ENCODE peak calls at places on chromosome 10, in seven cellular contexts. One of them, this sample, is unnamed.

GRCh38 chr10:131198843-131199242 is 112.7 kb downstream of the TCERG1L start:
- DNase-seq in GM23338: no peak
- DNase-seq in MM.1S: no peak
- DNase-seq in neural progenitor cell: no peak
- DNase-seq in PC-3: no peak
- DNase-seq in hepatocyte: no peak
- DNase-seq in GM23248: no peak
- DNase-seq in this sample: no peak

GRCh38 chr10:124560377-124560776 is 98.8 kb downstream of the LHPP start:
- DNase-seq in PC-3: no peak
- DNase-seq in MM.1S: no peak
- DNase-seq in neural progenitor cell: no peak
- DNase-seq in hepatocyte: peak
- DNase-seq in GM23338: no peak
- DNase-seq in GM23248: peak
- DNase-seq in this sample: no peak

GRCh38 chr10:96422525-96422924 is 63.7 kb upstream of the OPALIN start:
- DNase-seq in neural progenitor cell: no peak
- DNase-seq in PC-3: no peak
- DNase-seq in MM.1S: no peak
- DNase-seq in GM23338: no peak
- DNase-seq in GM23248: no peak
- DNase-seq in hepatocyte: no peak
- DNase-seq in this sample: no peak

GRCh38 chr10:96832721-96833219 is 672 bp downstream of the LCOR start:
- DNase-seq in neural progenitor cell: no peak
- DNase-seq in hepatocyte: peak
- DNase-seq in GM23338: peak
- DNase-seq in PC-3: peak
- DNase-seq in GM23248: peak
- DNase-seq in MM.1S: peak
- DNase-seq in this sample: peak

GRCh38 chr10:3961082-3961481 is 176.1 kb upstream of the KLF6 start:
- DNase-seq in PC-3: no peak
- DNase-seq in MM.1S: no peak
- DNase-seq in neural progenitor cell: no peak
- DNase-seq in GM23248: no peak
- DNase-seq in GM23338: peak
- DNase-seq in hepatocyte: no peak
- DNase-seq in this sample: no peak

GRCh38 chr10:52172581-52172980 is 141.5 kb upstream of the DKK1 start:
- DNase-seq in MM.1S: no peak
- DNase-seq in hepatocyte: peak
- DNase-seq in GM23338: peak
- DNase-seq in GM23248: peak
- DNase-seq in PC-3: peak
- DNase-seq in neural progenitor cell: peak
- DNase-seq in this sample: no peak

GRCh38 chr10:71623098-71623985 is 96.2 kb downstream of the C10orf105 start:
- DNase-seq in hepatocyte: peak
- DNase-seq in PC-3: peak
- DNase-seq in GM23248: peak
- DNase-seq in neural progenitor cell: peak
- DNase-seq in MM.1S: no peak
- DNase-seq in GM23338: peak
- DNase-seq in this sample: no peak

GRCh38 chr10:46514431-46514861 is 42.0 kb downstream of the GPRIN2 start:
- DNase-seq in MM.1S: no peak
- DNase-seq in neural progenitor cell: no peak
- DNase-seq in PC-3: no peak
- DNase-seq in GM23248: no peak
- DNase-seq in GM23338: no peak
- DNase-seq in hepatocyte: no peak
- DNase-seq in this sample: no peak

GRCh38 chr10:44587488-44588140 is 202.7 kb upstream of the CXCL12 start:
- DNase-seq in GM23338: no peak
- DNase-seq in PC-3: no peak
- DNase-seq in GM23248: no peak
- DNase-seq in neural progenitor cell: no peak
- DNase-seq in hepatocyte: no peak
- DNase-seq in MM.1S: no peak
- DNase-seq in this sample: no peak

GRCh38 chr10:128998101-128998500 is 468.9 kb upstream of the MGMT start:
- DNase-seq in GM23248: no peak
- DNase-seq in PC-3: no peak
- DNase-seq in GM23338: no peak
- DNase-seq in neural progenitor cell: no peak
- DNase-seq in MM.1S: no peak
- DNase-seq in hepatocyte: peak
- DNase-seq in this sample: no peak

GRCh38 chr10:112953075-112953501 is 3.0 kb downstream of the TCF7L2 start:
- DNase-seq in PC-3: no peak
- DNase-seq in MM.1S: no peak
- DNase-seq in neural progenitor cell: peak
- DNase-seq in GM23338: peak
- DNase-seq in hepatocyte: peak
- DNase-seq in GM23248: peak
- DNase-seq in this sample: no peak

GRCh38 chr10:75418287-75418686 is 13.1 kb upstream of the LRMDA start:
- DNase-seq in MM.1S: no peak
- DNase-seq in hepatocyte: no peak
- DNase-seq in PC-3: no peak
- DNase-seq in GM23338: no peak
- DNase-seq in neural progenitor cell: no peak
- DNase-seq in GM23248: no peak
- DNase-seq in this sample: no peak

GRCh38 chr10:80416401-80417098 is 8.2 kb downstream of the PRXL2A start:
- DNase-seq in neural progenitor cell: peak
- DNase-seq in hepatocyte: peak
- DNase-seq in MM.1S: no peak
- DNase-seq in GM23248: no peak
- DNase-seq in GM23338: no peak
- DNase-seq in PC-3: no peak
- DNase-seq in this sample: no peak

GRCh38 chr10:15137636-15138035 is 30.9 kb downstream of the NMT2 start:
- DNase-seq in neural progenitor cell: no peak
- DNase-seq in GM23248: peak
- DNase-seq in MM.1S: no peak
- DNase-seq in hepatocyte: no peak
- DNase-seq in PC-3: no peak
- DNase-seq in GM23338: no peak
- DNase-seq in this sample: no peak

GRCh38 chr10:43297534-43297933 is 30.7 kb upstream of the RASGEF1A start:
- DNase-seq in neural progenitor cell: no peak
- DNase-seq in PC-3: no peak
- DNase-seq in MM.1S: no peak
- DNase-seq in hepatocyte: no peak
- DNase-seq in GM23248: no peak
- DNase-seq in GM23338: no peak
- DNase-seq in this sample: no peak

GRCh38 chr10:3091346-3091787 is 24.0 kb downstream of the PFKP start:
- DNase-seq in hepatocyte: peak
- DNase-seq in PC-3: peak
- DNase-seq in neural progenitor cell: no peak
- DNase-seq in GM23248: peak
- DNase-seq in GM23338: no peak
- DNase-seq in MM.1S: no peak
- DNase-seq in this sample: peak

GRCh38 chr10:119191881-119192280 is 13.3 kb upstream of the PRDX3 start:
- DNase-seq in GM23338: no peak
- DNase-seq in GM23248: no peak
- DNase-seq in MM.1S: no peak
- DNase-seq in hepatocyte: no peak
- DNase-seq in neural progenitor cell: no peak
- DNase-seq in PC-3: peak
- DNase-seq in this sample: peak

DNA sequence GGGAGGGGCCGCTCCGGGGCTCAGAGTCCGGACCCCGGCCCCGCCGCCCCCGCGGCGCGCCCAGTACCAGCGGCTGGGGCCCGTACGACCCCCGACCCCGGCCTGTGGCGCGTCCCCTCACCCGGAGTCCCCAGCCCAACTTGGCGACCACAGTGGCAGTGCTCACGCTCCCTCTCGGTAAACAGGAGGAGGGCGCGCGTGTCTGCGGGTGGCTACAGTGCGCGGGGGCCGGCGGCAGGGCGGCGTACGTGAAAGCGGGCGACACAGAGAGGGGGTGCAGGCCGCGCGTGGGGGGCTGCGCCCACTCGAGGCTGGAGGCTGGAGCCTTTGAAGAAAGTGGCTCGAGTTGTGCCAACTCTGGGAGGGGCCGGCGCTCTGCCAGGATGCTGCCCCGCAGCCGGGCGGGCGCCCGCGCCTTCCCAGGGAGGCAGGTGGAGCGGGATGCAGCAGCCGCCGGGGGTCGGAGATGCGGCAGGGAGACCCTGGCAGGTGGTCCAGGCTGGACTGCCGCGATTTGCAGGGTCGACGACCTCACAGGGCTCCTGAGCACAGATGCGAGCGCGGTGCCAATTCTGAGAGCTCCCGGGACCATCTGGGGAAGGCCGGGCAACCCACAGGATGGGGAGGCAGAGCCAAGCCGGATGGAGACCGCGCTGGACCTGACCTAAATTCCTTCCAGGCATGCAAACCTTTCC is 655 bp downstream of the PTPRE start:
- DNase-seq in MM.1S: no peak
- DNase-seq in neural progenitor cell: no peak
- DNase-seq in GM23248: peak
- DNase-seq in PC-3: peak
- DNase-seq in GM23338: peak
- DNase-seq in hepatocyte: peak
- DNase-seq in this sample: no peak
- TF ChIP-seq EZH2 in MM.1S: no peak
- TF ChIP-seq EZH2 in neural progenitor cell: peak
- TF ChIP-seq EZH2 in GM23248: no peak
- TF ChIP-seq EZH2 in PC-3: no peak
- TF ChIP-seq EZH2 in GM23338: no peak
- TF ChIP-seq EZH2 in hepatocyte: no peak
- TF ChIP-seq EZH2 in this sample: no peak

GRCh38 chr10:29881336-29881751 is 178.0 kb downstream of the JCAD start:
- DNase-seq in hepatocyte: no peak
- DNase-seq in MM.1S: no peak
- DNase-seq in PC-3: no peak
- DNase-seq in neural progenitor cell: no peak
- DNase-seq in GM23338: no peak
- DNase-seq in GM23248: no peak
- DNase-seq in this sample: no peak

GRCh38 chr10:29883231-29883630 is 176.2 kb downstream of the JCAD start:
- DNase-seq in GM23338: no peak
- DNase-seq in GM23248: no peak
- DNase-seq in hepatocyte: no peak
- DNase-seq in MM.1S: no peak
- DNase-seq in neural progenitor cell: no peak
- DNase-seq in PC-3: no peak
- DNase-seq in this sample: no peak

GRCh38 chr10:29882766-29883165 is 176.6 kb downstream of the JCAD start:
- DNase-seq in GM23248: no peak
- DNase-seq in hepatocyte: no peak
- DNase-seq in MM.1S: no peak
- DNase-seq in neural progenitor cell: no peak
- DNase-seq in PC-3: no peak
- DNase-seq in GM23338: no peak
- DNase-seq in this sample: no peak

GRCh38 chr10:29881811-29882210 is 177.6 kb downstream of the JCAD start:
- DNase-seq in GM23338: no peak
- DNase-seq in GM23248: no peak
- DNase-seq in hepatocyte: no peak
- DNase-seq in neural progenitor cell: no peak
- DNase-seq in PC-3: no peak
- DNase-seq in MM.1S: no peak
- DNase-seq in this sample: no peak

DNA sequence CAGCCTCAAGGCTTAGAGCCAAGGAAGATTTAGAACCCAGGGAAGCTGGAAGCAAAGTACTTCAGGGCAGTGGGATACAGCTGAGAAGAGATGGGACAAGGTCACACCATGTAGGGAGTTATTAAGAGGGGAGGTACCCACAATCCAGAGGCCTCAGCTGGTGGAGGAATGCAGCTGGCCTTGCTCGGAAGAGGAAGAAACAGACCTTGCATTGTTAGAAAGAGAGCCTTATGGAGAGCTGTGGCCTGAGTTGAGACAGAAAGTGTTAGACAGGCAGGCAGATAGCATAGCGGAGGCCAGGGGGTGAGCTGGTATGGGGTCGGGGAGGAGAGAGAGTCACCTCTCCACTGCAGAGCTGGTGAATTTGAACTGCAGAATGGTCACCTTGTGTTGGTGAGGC is 173.1 kb downstream of the JCAD start:
- DNase-seq in neural progenitor cell: no peak
- DNase-seq in hepatocyte: no peak
- DNase-seq in MM.1S: no peak
- DNase-seq in GM23338: no peak
- DNase-seq in PC-3: no peak
- DNase-seq in GM23248: no peak
- DNase-seq in this sample: no peak
- TF ChIP-seq EZH2phosphoT487 in neural progenitor cell: no peak
- TF ChIP-seq EZH2phosphoT487 in hepatocyte: no peak
- TF ChIP-seq EZH2phosphoT487 in MM.1S: no peak
- TF ChIP-seq EZH2phosphoT487 in GM23338: no peak
- TF ChIP-seq EZH2phosphoT487 in PC-3: no peak
- TF ChIP-seq EZH2phosphoT487 in GM23248: no peak
- TF ChIP-seq EZH2phosphoT487 in this sample: no peak

GRCh38 chr10:99532687-99533495 is at the start of gene NKX2-3:
- DNase-seq in neural progenitor cell: peak
- DNase-seq in PC-3: peak
- DNase-seq in GM23338: peak
- DNase-seq in MM.1S: peak
- DNase-seq in GM23248: peak
- DNase-seq in hepatocyte: peak
- DNase-seq in this sample: no peak
- TF ChIP-seq EZH2 in neural progenitor cell: peak
- TF ChIP-seq EZH2 in PC-3: no peak
- TF ChIP-seq EZH2 in GM23338: peak
- TF ChIP-seq EZH2 in MM.1S: no peak
- TF ChIP-seq EZH2 in GM23248: no peak
- TF ChIP-seq EZH2 in hepatocyte: peak
- TF ChIP-seq EZH2 in this sample: no peak

GRCh38 chr10:132804785-132805426 is 19.0 kb upstream of the NKX6-2 start:
- DNase-seq in GM23338: no peak
- DNase-seq in neural progenitor cell: no peak
- DNase-seq in hepatocyte: no peak
- DNase-seq in PC-3: no peak
- DNase-seq in GM23248: no peak
- DNase-seq in MM.1S: no peak
- DNase-seq in this sample: no peak

GRCh38 chr10:132805599-132805998 is 19.7 kb upstream of the NKX6-2 start:
- DNase-seq in MM.1S: no peak
- DNase-seq in GM23338: no peak
- DNase-seq in PC-3: no peak
- DNase-seq in neural progenitor cell: no peak
- DNase-seq in hepatocyte: no peak
- DNase-seq in GM23248: no peak
- DNase-seq in this sample: no peak

GRCh38 chr10:132802694-132803320 is 16.9 kb upstream of the NKX6-2 start:
- DNase-seq in GM23248: no peak
- DNase-seq in PC-3: no peak
- DNase-seq in neural progenitor cell: peak
- DNase-seq in hepatocyte: no peak
- DNase-seq in MM.1S: no peak
- DNase-seq in GM23338: no peak
- DNase-seq in this sample: peak

GRCh38 chr10:132802048-132802447 is 16.1 kb upstream of the NKX6-2 start:
- DNase-seq in hepatocyte: no peak
- DNase-seq in MM.1S: no peak
- DNase-seq in GM23338: no peak
- DNase-seq in neural progenitor cell: no peak
- DNase-seq in PC-3: no peak
- DNase-seq in GM23248: no peak
- DNase-seq in this sample: no peak

GRCh38 chr10:132803595-132804210 is 17.8 kb upstream of the NKX6-2 start:
- DNase-seq in PC-3: no peak
- DNase-seq in MM.1S: no peak
- DNase-seq in GM23248: no peak
- DNase-seq in neural progenitor cell: no peak
- DNase-seq in GM23338: no peak
- DNase-seq in hepatocyte: no peak
- DNase-seq in this sample: no peak
- TF ChIP-seq EZH2phosphoT487 in PC-3: no peak
- TF ChIP-seq EZH2phosphoT487 in MM.1S: no peak
- TF ChIP-seq EZH2phosphoT487 in GM23248: no peak
- TF ChIP-seq EZH2phosphoT487 in neural progenitor cell: no peak
- TF ChIP-seq EZH2phosphoT487 in GM23338: no peak
- TF ChIP-seq EZH2phosphoT487 in hepatocyte: no peak
- TF ChIP-seq EZH2phosphoT487 in this sample: no peak